ENCODE peak calls at places on chromosomes 2 and 18, in six cellular contexts. E is naive B cell, F is HS-5, G is EH, Y is RKO, X is lung microvascular endothelial cell. U is an unnamed sample.

GRCh38 chr2:46776687-46777327 is 138.8 kb downstream of the MCFD2 start:
- DNase-seq in E (peak; percentile 42), Y (peak; percentile 63), G (peak; percentile 80), X (peak; percentile 75), F (no peak), U (peak; percentile 71)

GRCh38 chr2:160657206-160657605 is 163.6 kb upstream of the RBMS1 start:
- DNase-seq in Y (no peak), F (no peak), X (no peak), G (peak; percentile 45), E (no peak), U (no peak)

GRCh38 chr2:231655494-231656408 is 52.6 kb upstream of the PTMA start:
- DNase-seq in E (no peak), F (no peak), X (no peak), Y (no peak), G (no peak), U (no peak)

GRCh38 chr2:235493775-235494715 is at the start of gene AGAP1:
- DNase-seq in E (no peak), F (peak; percentile 49), G (peak; percentile 87), Y (peak; percentile 87), X (peak; percentile 88), U (peak; percentile 89)

GRCh38 chr2:143824796-143825195 is 695.1 kb downstream of the ZEB2 start:
- DNase-seq in G (no peak), Y (no peak), F (no peak), X (no peak), E (no peak), U (no peak)

GRCh38 chr2:42425697-42426096 is 64.7 kb upstream of the COX7A2L start:
- DNase-seq in G (no peak), X (no peak), F (no peak), Y (no peak), E (no peak), U (no peak)

GRCh38 chr2:233556756-233557736 is 9.5 kb downstream of the USP40 start:
- DNase-seq in E (no peak), X (peak; percentile 57), G (peak; percentile 92), Y (no peak), F (no peak), U (peak; percentile 56)

GRCh38 chr18:79532690-79533058 is 136.9 kb downstream of the NFATC1 start:
- DNase-seq in Y (no peak), G (no peak), F (no peak), X (no peak), E (no peak), U (no peak)

GRCh38 chr2:40451926-40452605 is at the start of gene SLC8A1:
- DNase-seq in Y (no peak), F (no peak), E (no peak), X (peak; percentile 40), G (peak; percentile 63), U (peak; percentile 60)

GRCh38 chr2:72963423-72964145 is 46.3 kb downstream of the EMX1 start:
- DNase-seq in G (no peak), X (no peak), Y (no peak), E (no peak), F (no peak), U (no peak)

GRCh38 chr18:52288403-52289004 is 51.5 kb upstream of the DCC start:
- DNase-seq in Y (peak; percentile 8), F (no peak), X (no peak), G (no peak), E (no peak), U (peak; percentile 16)

GRCh38 chr2:231393149-231394131 is 2.1 kb upstream of the B3GNT7 start:
- DNase-seq in E (peak; percentile 87), F (no peak), Y (no peak), G (no peak), X (peak; percentile 11), U (no peak)

GRCh38 chr18:44627245-44627644 is 53.4 kb upstream of the SETBP1 start:
- DNase-seq in G (peak; percentile 85), F (no peak), X (peak; percentile 38), E (no peak), Y (peak; percentile 1), U (no peak)

U was measured in ACHN.